ENCODE peak calls at places on chromosomes 12 and 14, in nine cellular contexts. N is DMS79 treated with DMSO at 0.1 percent for 48 hours, T is AG08396, K is AG04450, X is upper lobe of right lung, C is HCT116, R is body of pancreas, Z is aorta, U is HS-27A. H is an unnamed sample.

GRCh38 chr14:51116682-51117081 is 21.8 kb upstream of the TRIM9 start:
- DNase-seq in R (no peak), K (no peak), Z (no peak), X (no peak), T (no peak), U (no peak), C (no peak), N (no peak), H (no peak)

GRCh38 chr12:85489194-85489593 is 209.2 kb downstream of the ALX1 start:
- DNase-seq in N (no peak), U (no peak), X (no peak), C (no peak), T (no peak), K (no peak), R (no peak), Z (no peak), H (no peak)

GRCh38 chr12:102510031-102510430 is 29.7 kb upstream of the IGF1 start:
- DNase-seq in C (no peak), Z (no peak), N (no peak), R (no peak), X (no peak), T (no peak), U (no peak), K (no peak), H (no peak)

GRCh38 chr12:43921666-43922337 is 85.9 kb downstream of the TMEM117 start:
- DNase-seq in N (no peak), R (no peak), U (peak; percentile 22), X (no peak), T (peak; percentile 48), K (no peak), C (no peak), Z (no peak), H (no peak)

GRCh38 chr12:121637231-121637914 is 11.0 kb downstream of the ORAI1 start:
- DNase-seq in N (no peak), U (no peak), T (peak; percentile 12), Z (no peak), X (peak; percentile 75), R (no peak), C (no peak), K (no peak), H (no peak)

GRCh38 chr12:19166387-19166786 is 36.9 kb downstream of the PLEKHA5 start:
- DNase-seq in C (no peak), X (no peak), R (peak; percentile 29), N (no peak), U (no peak), T (no peak), K (no peak), Z (no peak), H (no peak)

GRCh38 chr14:103625361-103626095 is 3.5 kb upstream of the KLC1 start:
- DNase-seq in X (no peak), Z (no peak), N (no peak), U (no peak), K (no peak), R (no peak), C (no peak), T (no peak), H (no peak)

GRCh38 chr12:118337194-118337838 is 35.4 kb downstream of the TAOK3 start:
- DNase-seq in C (no peak), X (no peak), R (no peak), K (peak; percentile 49), N (no peak), Z (no peak), U (no peak), T (peak; percentile 14), H (no peak)

GRCh38 chr12:122282066-122282465 is 15.8 kb upstream of the VPS33A start:
- DNase-seq in K (peak; percentile 45), T (peak; percentile 58), N (no peak), Z (no peak), U (peak; percentile 47), C (no peak), R (no peak), X (no peak), H (no peak)

GRCh38 chr14:73796881-73797539 is 54.6 kb upstream of the PTGR2 start:
- DNase-seq in R (no peak), N (no peak), Z (no peak), K (no peak), X (no peak), C (no peak), U (no peak), T (no peak), H (peak; percentile 12)

GRCh38 chr12:118332511-118332910 is 40.2 kb downstream of the TAOK3 start:
- DNase-seq in X (no peak), K (no peak), U (no peak), Z (no peak), R (no peak), T (no peak), N (no peak), C (no peak), H (no peak)

GRCh38 chr12:77372026-77372425 is 306.7 kb upstream of the E2F7 start:
- DNase-seq in K (no peak), R (no peak), T (no peak), Z (no peak), U (no peak), C (no peak), X (no peak), N (no peak), H (no peak)